ENCODE peak calls at places on chromosomes 11 and 22, in five cellular contexts. H is stimulated activated CD4-positive, alpha-beta T cell treated with anti-CD3 and anti-CD28 coated beads, Interleukin-2, amount 100 ng/mL, for 48 hours; K is GM19239; A is hippocampal formation; T is AML-193. D is an unnamed sample.
A peak's percentile ranks its signal among the peaks of the same experiment; 100 is the strongest.

GRCh38 chr22:19965771-19966709 is 24.4 kb upstream of the TXNRD2 start:
- DNase-seq in T (peak; percentile 39), A (no peak), K (no peak), H (no peak), D (no peak)

GRCh38 chr11:74956387-74956786 is 7.3 kb downstream of the SPCS2 start:
- DNase-seq in T (no peak), H (no peak), K (no peak), A (no peak), D (no peak)

GRCh38 chr11:126512741-126513715 is 157.5 kb downstream of the ST3GAL4 start:
- DNase-seq in K (no peak), A (no peak), T (no peak), H (no peak), D (no peak)

GRCh38 chr11:36149538-36150242 is 139.5 kb downstream of the COMMD9 start:
- DNase-seq in K (peak; percentile 28), A (no peak), T (peak; percentile 85), H (peak; percentile 22), D (peak; percentile 26)

GRCh38 chr22:38338772-38339379 is 21.6 kb upstream of the CSNK1E start:
- DNase-seq in A (no peak), K (no peak), T (peak; percentile 40), H (no peak), D (no peak)

GRCh38 chr22:32723632-32724031 is 77.9 kb upstream of the TIMP3 start:
- DNase-seq in K (peak; percentile 39), A (peak; percentile 43), T (peak; percentile 95), H (peak; percentile 11), D (peak; percentile 35)

GRCh38 chr11:61293869-61294716 is 1.0 kb downstream of the VWCE start:
- DNase-seq in A (no peak), T (no peak), K (peak; percentile 37), H (peak; percentile 25), D (peak; percentile 33)

GRCh38 chr11:34346551-34346950 is 11.3 kb downstream of the ABTB2 start:
- DNase-seq in K (no peak), A (no peak), H (no peak), T (no peak), D (no peak)

GRCh38 chr11:69300124-69301032 is 6.4 kb downstream of the MYEOV start:
- DNase-seq in H (no peak), K (no peak), A (no peak), T (no peak), D (no peak)

GRCh38 chr11:28759311-28759710 is 651.1 kb downstream of the METTL15 start:
- DNase-seq in H (no peak), A (no peak), K (no peak), T (no peak), D (no peak)

GRCh38 chr22:25754527-25755202 is 12.7 kb downstream of the MYO18B start:
- DNase-seq in H (no peak), A (no peak), T (no peak), K (no peak), D (no peak)

GRCh38 chr22:41449321-41449720 is 2.7 kb upstream of the TOB2 start:
- DNase-seq in K (no peak), T (no peak), A (no peak), H (no peak), D (no peak)

GRCh38 chr22:30336752-30337460 is 10.2 kb upstream of the TBC1D10A start:
- DNase-seq in T (no peak), A (peak; percentile 25), H (no peak), K (no peak), D (no peak)

GRCh38 chr11:59818572-59818971 is 8.0 kb upstream of the MRPL16 start:
- DNase-seq in H (no peak), A (no peak), K (no peak), T (no peak), D (no peak)

GRCh38 chr11:995752-996420 is 40.6 kb downstream of the MUC6 start:
- DNase-seq in A (no peak), K (peak; percentile 86), T (no peak), H (no peak), D (peak; percentile 73)

GRCh38 chr11:105641433-105641832 is 31.6 kb downstream of the GRIA4 start:
- DNase-seq in T (no peak), H (no peak), A (no peak), K (no peak), D (no peak)

GRCh38 chr11:77019976-77020591 is 14.1 kb upstream of the B3GNT6 start:
- DNase-seq in K (no peak), T (no peak), H (no peak), A (no peak), D (no peak)

GRCh38 chr11:70926543-70926942 is 325.8 kb downstream of the SHANK2 start:
- DNase-seq in A (no peak), K (no peak), H (no peak), T (no peak), D (no peak)

GRCh38 chr11:96317576-96317975 is 25.4 kb downstream of the MAML2 start:
- DNase-seq in A (no peak), K (no peak), T (no peak), H (no peak), D (no peak)

GRCh38 chr11:44659641-44660040 is 67.1 kb upstream of the TSPAN18 start:
- DNase-seq in A (no peak), K (no peak), T (no peak), H (no peak), D (no peak)

GRCh38 chr22:23534851-23535717 is 45.0 kb downstream of the IGLL1 start:
- DNase-seq in H (no peak), T (no peak), A (no peak), K (no peak), D (no peak)

GRCh38 chr22:38315801-38316339 is 1.4 kb downstream of the CSNK1E start:
- DNase-seq in T (no peak), A (peak; percentile 37), K (no peak), H (no peak), D (no peak)

GRCh38 chr11:35177370-35177769 is 38.4 kb downstream of the CD44 start:
- DNase-seq in K (no peak), T (no peak), H (peak; percentile 25), A (no peak), D (no peak)

GRCh38 chr11:93740802-93741093 is 547 bp downstream of the TAF1D start:
- DNase-seq in K (no peak), T (peak; percentile 61), A (peak; percentile 49), H (peak; percentile 52), D (peak; percentile 15)

GRCh38 chr11:65633390-65634139 is 4.3 kb upstream of the SIPA1 start:
- DNase-seq in K (no peak), A (no peak), T (no peak), H (no peak), D (no peak)

D was measured in GM18507.